ENCODE peak calls at places on chromosomes 11 and 22, in seven cellular contexts. W is HepG2, G is spleen, X is sigmoid colon, U is suprapubic skin, Q is body of pancreas, D is breast epithelium. E is an unnamed sample.

GRCh38 chr11:40797981-40798380 is 661.5 kb downstream of the LRRC4C start:
- DNase-seq in W (no peak), G (no peak), X (no peak), U (no peak), Q (no peak), D (no peak), E (no peak)

GRCh38 chr22:29269230-29269604 is 1.1 kb downstream of the EWSR1 start:
- DNase-seq in W (no peak), G (no peak), X (no peak), U (no peak), Q (no peak), D (no peak), E (no peak)

GRCh38 chr11:110857885-110858555 is 145.8 kb upstream of the ARHGAP20 start:
- DNase-seq in W (no peak), G (no peak), X (no peak), U (no peak), Q (no peak), D (no peak), E (peak)

GRCh38 chr22:24592846-24593809 is at the start of gene LRRC75B:
- DNase-seq in W (peak), G (peak), X (peak), U (peak), Q (peak), D (peak), E (peak)

GRCh38 chr11:108906329-108906728 is 241.5 kb downstream of the DDX10 start:
- DNase-seq in W (peak), G (no peak), X (no peak), U (no peak), Q (no peak), D (no peak), E (no peak)

GRCh38 chr11:9530020-9530628 is 43.3 kb upstream of the WEE1 start:
- DNase-seq in W (no peak), G (no peak), X (no peak), U (no peak), Q (no peak), D (peak), E (no peak)

GRCh38 chr11:126415128-126415527 is 59.6 kb downstream of the ST3GAL4 start:
- DNase-seq in W (no peak), G (no peak), X (peak), U (peak), Q (peak), D (peak), E (peak)

GRCh38 chr11:23555085-23555484 is 694.8 kb upstream of the CCDC179 start:
- DNase-seq in W (no peak), G (no peak), X (no peak), U (no peak), Q (no peak), D (no peak), E (no peak)

GRCh38 chr22:27195104-27195503 is 537.7 kb downstream of the MIAT start:
- DNase-seq in W (no peak), G (no peak), X (peak), U (no peak), Q (no peak), D (no peak), E (no peak)

GRCh38 chr22:22193923-22194322 is 50.7 kb upstream of the VPREB1 start:
- DNase-seq in W (no peak), G (no peak), X (no peak), U (no peak), Q (no peak), D (no peak), E (no peak)

DNA sequence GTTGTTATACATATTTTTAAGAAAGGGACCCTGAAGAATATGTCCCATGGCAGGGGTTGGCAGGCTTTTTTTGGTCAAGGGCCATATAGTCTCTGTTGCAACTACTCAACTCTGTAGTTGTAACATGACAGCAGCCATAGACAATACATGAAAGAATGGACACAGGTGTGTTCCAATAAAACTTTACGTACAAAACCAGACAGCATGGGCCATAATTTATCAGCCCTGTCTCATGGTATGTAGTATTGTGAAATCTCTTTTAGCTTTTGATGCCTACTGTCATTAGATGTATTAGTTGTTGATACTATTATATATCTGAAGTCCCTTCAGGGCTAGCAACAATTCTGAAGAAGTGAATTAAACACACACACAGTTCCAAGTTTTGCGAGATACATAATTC is 2.6 kb downstream of the ZBED5 start:
- DNase-seq in W (no peak), G (no peak), X (no peak), U (no peak), Q (no peak), D (no peak), E (no peak)
- H3K4me3 ChIP-seq in W (no peak), G (no peak), X (no peak), U (no peak), Q (no peak), D (no peak), E (no peak)

DNA sequence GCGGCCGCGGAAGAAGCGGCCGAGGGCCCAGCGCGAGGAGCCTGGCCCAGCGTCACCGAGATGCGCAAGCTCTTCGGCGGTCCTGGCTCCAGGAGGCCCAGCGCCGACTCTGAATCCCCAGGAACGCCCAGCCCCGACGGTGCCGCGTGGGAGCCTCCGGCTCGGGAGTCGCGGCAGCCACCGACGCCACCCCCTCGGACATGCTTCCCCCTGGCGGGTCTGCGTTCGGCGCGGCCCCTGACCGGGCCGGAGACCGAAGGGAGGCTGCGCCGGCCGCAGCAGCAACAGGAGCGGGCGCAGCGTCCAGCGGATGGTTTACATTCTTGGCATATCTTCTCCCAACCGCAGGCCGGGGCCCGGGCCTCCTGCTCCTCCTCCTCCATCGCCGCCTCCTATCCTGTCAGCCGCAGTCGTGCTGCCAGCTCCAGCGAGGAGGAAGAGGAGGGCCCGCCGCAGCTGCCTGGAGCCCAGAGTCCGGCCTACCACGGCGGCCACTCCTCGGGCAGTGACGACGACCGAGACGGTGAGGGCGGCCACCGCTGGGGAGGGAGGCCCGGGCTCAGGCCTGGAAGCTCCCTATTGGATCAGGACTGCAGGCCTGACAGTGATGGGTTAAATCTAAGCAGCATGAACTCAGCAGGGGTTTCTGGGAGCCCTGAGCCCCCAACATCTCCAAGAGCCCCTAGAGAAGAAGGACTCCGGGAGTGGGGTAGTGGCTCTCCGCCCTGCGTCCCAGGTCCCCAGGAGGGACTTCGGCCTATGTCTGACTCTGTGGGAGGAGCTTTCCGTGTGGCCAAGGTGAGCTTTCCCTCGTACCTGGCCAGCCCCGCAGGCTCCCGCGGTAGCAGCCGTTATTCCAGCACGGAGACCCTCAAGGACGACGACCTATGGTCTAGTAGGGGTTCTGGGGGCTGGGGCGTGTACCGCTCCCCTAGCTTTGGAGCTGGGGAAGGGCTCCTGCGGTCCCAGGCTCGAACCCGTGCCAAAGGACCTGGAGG is 1.2 kb downstream of the ARHGEF17 start:
- DNase-seq in W (peak), G (peak), X (peak), U (peak), Q (peak), D (peak), E (peak)
- TF ChIP-seq POLR2A in W (no peak), G (no peak), X (peak), U (no peak), Q (peak), D (peak), E (peak)

DNA sequence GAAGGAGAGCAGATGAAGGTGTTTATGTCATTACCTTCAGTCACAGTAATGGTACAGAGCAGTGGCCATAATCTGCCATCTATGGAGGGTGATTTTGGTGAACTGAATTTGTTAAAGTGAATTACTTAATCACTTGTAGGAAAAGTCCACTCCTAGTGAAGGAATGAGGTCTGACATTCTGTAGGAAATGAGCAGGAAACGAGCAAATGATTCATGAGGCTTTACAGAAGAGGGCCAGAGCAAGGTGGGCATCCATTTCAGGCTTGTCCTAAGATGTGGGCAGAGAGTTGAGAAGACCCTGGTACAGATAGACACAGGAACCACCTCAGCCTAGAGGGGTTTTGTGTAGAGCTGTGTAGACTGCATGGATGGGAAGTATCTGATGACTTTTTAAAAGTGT is 6.0 kb upstream of the SGSM3 start:
- DNase-seq in W (no peak), G (no peak), X (no peak), U (no peak), Q (no peak), D (no peak), E (no peak)
- TF ChIP-seq CTCF in W (no peak), G (no peak), X (no peak), U (no peak), Q (no peak), D (no peak), E (no peak)

GRCh38 chr11:3836903-3837302 is 3.9 kb downstream of the RHOG start:
- DNase-seq in W (no peak), G (peak), X (no peak), U (no peak), Q (no peak), D (no peak), E (peak)

GRCh38 chr11:3834349-3835099 is 6.2 kb downstream of the RHOG start:
- DNase-seq in W (no peak), G (peak), X (no peak), U (no peak), Q (no peak), D (no peak), E (peak)

GRCh38 chr11:3835752-3836151 is 5.0 kb downstream of the RHOG start:
- DNase-seq in W (no peak), G (peak), X (no peak), U (no peak), Q (no peak), D (no peak), E (no peak)

GRCh38 chr11:3833461-3833860 is 7.3 kb downstream of the RHOG start:
- DNase-seq in W (no peak), G (no peak), X (no peak), U (no peak), Q (no peak), D (no peak), E (no peak)

DNA sequence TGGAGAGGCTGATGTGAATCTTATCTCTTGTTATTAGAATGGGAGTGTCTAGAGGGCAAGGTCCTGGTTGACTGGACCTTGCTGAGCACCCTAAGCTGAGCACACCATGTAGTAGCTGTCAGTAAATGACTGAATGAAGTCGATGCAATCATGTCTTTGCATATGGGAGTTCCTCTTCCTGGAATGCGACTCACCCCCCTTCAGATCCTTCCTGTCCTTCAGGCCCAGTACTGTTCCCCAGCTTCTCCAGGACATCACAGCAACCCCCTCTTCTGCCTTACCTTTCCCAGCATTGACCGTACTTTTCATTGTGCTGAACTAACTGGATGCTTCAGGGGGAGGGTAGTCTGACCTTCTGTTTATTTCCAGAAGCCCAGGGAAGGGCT is 5.7 kb downstream of the RHOG start:
- DNase-seq in W (no peak), G (peak), X (no peak), U (no peak), Q (no peak), D (no peak), E (no peak)
- H3K4me3 ChIP-seq in W (no peak), G (peak), X (no peak), U (no peak), Q (no peak), D (no peak), E (no peak)

GRCh38 chr11:860238-861104 is 17.8 kb downstream of the TSPAN4 start:
- DNase-seq in W (no peak), G (no peak), X (no peak), U (no peak), Q (no peak), D (no peak), E (no peak)
- TF ChIP-seq POLR2A in W (peak), G (no peak), X (no peak), U (no peak), Q (no peak), D (no peak), E (no peak)

E was measured in gastrocnemius medialis.